ENCODE peak calls at places on chromosomes 16 and 17, in seven cellular contexts. G, H, E, O, D, C and A are unnamed samples.
A peak's percentile ranks its signal among the peaks of the same experiment; 100 is the strongest.

GRCh38 chr16:19172098-19172780 is 4.2 kb downstream of the SYT17 start:
- DNase-seq in E (no peak), O (no peak), C (no peak), D (no peak), G (no peak), H (no peak), A (peak; percentile 46)

GRCh38 chr16:11498683-11499082 is 88.0 kb downstream of the LITAF start:
- DNase-seq in D (no peak), C (no peak), E (no peak), O (no peak), G (peak; percentile 45), H (no peak), A (no peak)

GRCh38 chr17:34235389-34236028 is 19.6 kb upstream of the CCL2 start:
- DNase-seq in H (peak; percentile 63), O (peak; percentile 65), D (peak; percentile 83), E (peak; percentile 80), C (no peak), G (peak; percentile 87), A (no peak)

GRCh38 chr17:3667366-3668278 is 756 bp downstream of the TAX1BP3 start:
- DNase-seq in H (peak; percentile 81), G (peak; percentile 91), O (peak; percentile 91), D (peak; percentile 91), C (peak; percentile 94), E (peak; percentile 84), A (no peak)

GRCh38 chr17:39926588-39927100 is 757 bp downstream of the ORMDL3 start:
- DNase-seq in H (no peak), C (peak; percentile 75), E (peak; percentile 92), O (no peak), D (peak; percentile 33), G (peak; percentile 67), A (peak; percentile 28)

GRCh38 chr16:53960050-53960812 is 256.3 kb downstream of the FTO start:
- DNase-seq in C (no peak), H (no peak), D (no peak), E (no peak), G (no peak), O (no peak), A (no peak)

GRCh38 chr17:67253379-67253778 is 8.4 kb upstream of the HELZ start:
- DNase-seq in C (no peak), O (peak; percentile 40), H (no peak), G (no peak), D (no peak), E (no peak), A (no peak)

GRCh38 chr17:82108999-82109480 is 11.0 kb upstream of the FASN start:
- DNase-seq in E (no peak), H (no peak), G (no peak), C (no peak), O (no peak), D (no peak), A (no peak)

GRCh38 chr16:85924675-85925074 is 25.7 kb downstream of the IRF8 start:
- DNase-seq in D (no peak), O (no peak), E (no peak), G (no peak), H (peak; percentile 44), C (no peak), A (no peak)

GRCh38 chr16:72291531-72291981 is 119.6 kb upstream of the PMFBP1 start:
- DNase-seq in D (no peak), H (peak; percentile 94), E (no peak), G (no peak), O (peak; percentile 94), C (no peak), A (no peak)

GRCh38 chr17:43312011-43312410 is 78.2 kb upstream of the RNU2-1 start:
- DNase-seq in E (peak; percentile 18), H (no peak), C (peak; percentile 9), O (no peak), D (no peak), G (no peak), A (no peak)

GRCh38 chr17:42275527-42276358 is 448 bp downstream of the STAT5B start:
- DNase-seq in C (no peak), D (no peak), E (peak; percentile 45), H (peak; percentile 38), G (no peak), O (peak; percentile 59), A (no peak)

GRCh38 chr17:45332989-45333701 is 16.3 kb upstream of the MAP3K14 start:
- DNase-seq in D (no peak), G (peak; percentile 31), H (peak; percentile 35), C (peak; percentile 56), E (peak; percentile 29), O (no peak), A (no peak)

GRCh38 chr17:64150237-64151015 is 20.5 kb upstream of the ERN1 start:
- DNase-seq in D (no peak), G (peak; percentile 95), O (no peak), E (peak; percentile 93), C (peak; percentile 61), H (no peak), A (no peak)

GRCh38 chr17:45284176-45285140 is 22.6 kb upstream of the SPATA32 start:
- DNase-seq in G (no peak), E (peak; percentile 91), D (peak; percentile 75), C (no peak), O (no peak), H (no peak), A (no peak)

GRCh38 chr17:48814504-48814903 is 2.5 kb downstream of the TTLL6 start:
- DNase-seq in G (peak; percentile 57), C (peak; percentile 72), E (peak; percentile 67), H (peak; percentile 3), D (peak; percentile 35), O (peak; percentile 37), A (no peak)

GRCh38 chr17:47423406-47424295 is 99.9 kb downstream of the EFCAB13 start:
- DNase-seq in D (peak; percentile 12), C (no peak), G (peak; percentile 28), H (peak; percentile 1), E (peak; percentile 62), O (no peak), A (no peak)

GRCh38 chr16:49859139-49859947 is 3.4 kb upstream of the ZNF423 start:
- DNase-seq in O (no peak), G (peak; percentile 80), E (peak; percentile 58), H (peak; percentile 20), C (peak; percentile 78), D (peak; percentile 78), A (no peak)

GRCh38 chr17:58148609-58149008 is 425 bp downstream of the OR4D1 start:
- DNase-seq in E (no peak), O (no peak), G (no peak), D (no peak), H (no peak), C (no peak), A (no peak)

GRCh38 chr17:7677388-7678067 is 9.8 kb downstream of the TP53 start:
- DNase-seq in E (no peak), O (no peak), H (no peak), C (no peak), D (no peak), G (no peak), A (no peak)

GRCh38 chr17:7676533-7676932 is 10.8 kb downstream of the TP53 start:
- DNase-seq in C (no peak), E (no peak), O (no peak), D (no peak), G (no peak), H (no peak), A (no peak)

GRCh38 chr17:7668482-7668881 is 17.8 kb downstream of the ATP1B2 start:
- DNase-seq in G (no peak), C (no peak), E (no peak), D (no peak), O (no peak), H (no peak), A (no peak)

GRCh38 chr17:7674934-7675333 is 12.4 kb downstream of the TP53 start:
- DNase-seq in H (no peak), O (no peak), C (no peak), E (no peak), G (no peak), D (no peak), A (no peak)

GRCh38 chr17:7673239-7673638 is 14.1 kb downstream of the TP53 start:
- DNase-seq in G (peak; percentile 20), E (no peak), H (no peak), C (no peak), D (no peak), O (no peak), A (no peak)
- TF ChIP-seq CTCF in G (no peak), E (peak; percentile 33), H (peak; percentile 21), C (no peak), D (peak; percentile 28), O (peak; percentile 38), A (no peak)

GRCh38 chr16:17331991-17332390 is 138.8 kb downstream of the XYLT1 start:
- DNase-seq in C (no peak), O (no peak), G (no peak), E (no peak), D (no peak), H (no peak), A (no peak)
- H3K27ac ChIP-seq in C (peak overlapping the region; percentile 81), O (no peak overlapping the region), G (no peak overlapping the region), E (no peak overlapping the region), D (peak overlapping the region; percentile 62), H (no peak overlapping the region), A (no peak overlapping the region)

GRCh38 chr16:81695431-81695890 is 83.6 kb upstream of the PLCG2 start:
- DNase-seq in E (no peak), O (peak; percentile 4), C (no peak), H (peak; percentile 65), G (no peak), D (no peak), A (no peak)
- H3K4me3 ChIP-seq in E (no peak overlapping the region), O (no peak overlapping the region), C (no peak overlapping the region), H (no peak overlapping the region), G (no peak overlapping the region), D (no peak overlapping the region), A (no peak overlapping the region)

DNA sequence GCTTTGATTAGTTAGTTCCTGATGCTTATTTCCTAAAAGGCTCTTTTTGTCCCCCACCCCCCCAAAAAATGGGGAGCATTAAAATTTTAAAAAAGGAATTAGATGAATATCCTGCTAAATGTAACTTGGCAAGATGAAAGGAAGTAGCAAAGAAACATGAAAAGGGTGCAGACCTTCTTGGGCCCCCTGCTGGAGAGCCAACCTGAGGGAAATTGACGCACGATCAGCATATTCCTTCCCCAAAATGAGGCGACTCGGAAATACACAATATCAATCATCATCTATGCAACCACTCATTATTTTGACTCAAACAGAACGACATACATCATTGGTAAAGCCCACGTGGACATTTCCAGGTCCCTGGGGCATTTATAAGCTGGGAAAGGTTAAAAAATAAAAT is 59.7 kb downstream of the GRIN2A start:
- DNase-seq in O (no peak), D (no peak), C (no peak), G (no peak), H (no peak), E (no peak), A (no peak)
- TF ChIP-seq CTCF in O (no peak), D (peak; percentile 45), C (peak; percentile 9), G (no peak), H (peak; percentile 49), E (no peak), A (peak; percentile 16)

GRCh38 chr17:15892679-15893332 is 52.1 kb upstream of the ADORA2B start:
- DNase-seq in D (no peak), E (no peak), C (no peak), G (peak; percentile 34), H (peak; percentile 90), O (peak; percentile 16), A (no peak)
- H3K27ac ChIP-seq in D (peak overlapping the region; percentile 44), E (no peak overlapping the region), C (no peak overlapping the region), G (no peak overlapping the region), H (peak overlapping the region; percentile 34), O (no peak overlapping the region), A (no peak overlapping the region)

DNA sequence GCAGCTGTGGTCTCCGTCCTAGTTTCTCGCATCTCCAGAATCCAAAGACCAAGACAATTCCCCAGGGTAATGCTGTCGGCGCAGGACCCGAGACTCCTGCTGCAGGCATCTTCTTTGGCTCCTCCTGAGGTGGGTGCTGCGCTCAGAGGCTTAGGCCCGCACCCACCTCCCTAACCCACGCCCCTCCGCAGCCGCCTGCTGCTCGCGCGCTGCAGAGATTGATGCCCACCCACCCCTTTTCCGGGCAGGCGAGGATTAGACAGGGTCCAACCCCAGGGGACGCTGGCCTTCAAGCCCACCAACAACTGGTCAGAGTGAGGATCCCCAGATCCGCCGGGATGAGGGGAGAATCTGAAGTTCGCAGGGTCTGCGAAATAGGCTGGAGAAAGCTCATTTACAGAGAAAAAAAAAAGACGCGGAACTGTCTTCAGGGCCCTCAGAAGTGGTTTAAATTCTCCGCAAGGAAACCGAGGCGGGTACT is 27.9 kb downstream of the SLFN11 start:
- DNase-seq in E (no peak), C (no peak), G (no peak), D (no peak), O (no peak), H (no peak), A (no peak)
- H3K4me3 ChIP-seq in E (peak overlapping the region; percentile 9), C (peak overlapping the region; percentile 41), G (no peak overlapping the region), D (peak overlapping the region; percentile 62), O (no peak overlapping the region), H (peak overlapping the region; percentile 7), A (no peak overlapping the region)